ENCODE peak calls at places on chromosomes 3 and 15, in nine cellular contexts. One of them, this sample, is unnamed.

GRCh38 chr3:58526124-58526957 is 10.6 kb downstream of the ACOX2 start:
- DNase-seq in T-cell: no peak
- DNase-seq in MV-4-11: peak
- DNase-seq in cardiac muscle cell: peak
- DNase-seq in neural crest cell: no peak
- DNase-seq in activated CD8-positive, alpha-beta memory T cell treated with anti-CD3 and anti-CD28 coated beads for 1 hour: no peak
- DNase-seq in non-pigmented ciliary epithelial cell: peak
- DNase-seq in CD8-positive, alpha-beta T cell: no peak
- DNase-seq in brain microvascular endothelial cell: peak
- DNase-seq in this sample: no peak

GRCh38 chr3:127171721-127172120 is 21.2 kb upstream of the PRR23E start:
- DNase-seq in brain microvascular endothelial cell: no peak
- DNase-seq in activated CD8-positive, alpha-beta memory T cell treated with anti-CD3 and anti-CD28 coated beads for 1 hour: no peak
- DNase-seq in neural crest cell: no peak
- DNase-seq in CD8-positive, alpha-beta T cell: no peak
- DNase-seq in MV-4-11: no peak
- DNase-seq in non-pigmented ciliary epithelial cell: no peak
- DNase-seq in T-cell: no peak
- DNase-seq in cardiac muscle cell: no peak
- DNase-seq in this sample: no peak

GRCh38 chr3:106485202-106485601 is 616.4 kb upstream of the CBLB start:
- DNase-seq in cardiac muscle cell: no peak
- DNase-seq in brain microvascular endothelial cell: no peak
- DNase-seq in activated CD8-positive, alpha-beta memory T cell treated with anti-CD3 and anti-CD28 coated beads for 1 hour: no peak
- DNase-seq in CD8-positive, alpha-beta T cell: no peak
- DNase-seq in non-pigmented ciliary epithelial cell: no peak
- DNase-seq in MV-4-11: no peak
- DNase-seq in neural crest cell: no peak
- DNase-seq in T-cell: no peak
- DNase-seq in this sample: no peak

GRCh38 chr3:21752749-21753347 is 1.8 kb upstream of the ZNF385D start:
- DNase-seq in brain microvascular endothelial cell: peak
- DNase-seq in neural crest cell: no peak
- DNase-seq in cardiac muscle cell: peak
- DNase-seq in T-cell: no peak
- DNase-seq in MV-4-11: peak
- DNase-seq in CD8-positive, alpha-beta T cell: no peak
- DNase-seq in activated CD8-positive, alpha-beta memory T cell treated with anti-CD3 and anti-CD28 coated beads for 1 hour: no peak
- DNase-seq in non-pigmented ciliary epithelial cell: peak
- DNase-seq in this sample: peak

GRCh38 chr3:66828303-66828702 is 169.8 kb upstream of the KBTBD8 start:
- DNase-seq in T-cell: no peak
- DNase-seq in activated CD8-positive, alpha-beta memory T cell treated with anti-CD3 and anti-CD28 coated beads for 1 hour: no peak
- DNase-seq in cardiac muscle cell: no peak
- DNase-seq in neural crest cell: no peak
- DNase-seq in non-pigmented ciliary epithelial cell: no peak
- DNase-seq in CD8-positive, alpha-beta T cell: no peak
- DNase-seq in MV-4-11: no peak
- DNase-seq in brain microvascular endothelial cell: no peak
- DNase-seq in this sample: no peak

GRCh38 chr3:9422712-9423424 is 25.5 kb downstream of the SETD5 start:
- DNase-seq in neural crest cell: peak
- DNase-seq in MV-4-11: peak
- DNase-seq in activated CD8-positive, alpha-beta memory T cell treated with anti-CD3 and anti-CD28 coated beads for 1 hour: no peak
- DNase-seq in cardiac muscle cell: peak
- DNase-seq in brain microvascular endothelial cell: peak
- DNase-seq in non-pigmented ciliary epithelial cell: peak
- DNase-seq in T-cell: no peak
- DNase-seq in CD8-positive, alpha-beta T cell: no peak
- DNase-seq in this sample: peak

GRCh38 chr15:71627604-71628003 is 182.8 kb upstream of the NR2E3 start:
- DNase-seq in CD8-positive, alpha-beta T cell: no peak
- DNase-seq in T-cell: no peak
- DNase-seq in MV-4-11: no peak
- DNase-seq in cardiac muscle cell: no peak
- DNase-seq in neural crest cell: no peak
- DNase-seq in non-pigmented ciliary epithelial cell: no peak
- DNase-seq in activated CD8-positive, alpha-beta memory T cell treated with anti-CD3 and anti-CD28 coated beads for 1 hour: no peak
- DNase-seq in brain microvascular endothelial cell: no peak
- DNase-seq in this sample: no peak

GRCh38 chr15:69149163-69149562 is 11.3 kb upstream of the GLCE start:
- DNase-seq in brain microvascular endothelial cell: no peak
- DNase-seq in MV-4-11: no peak
- DNase-seq in activated CD8-positive, alpha-beta memory T cell treated with anti-CD3 and anti-CD28 coated beads for 1 hour: no peak
- DNase-seq in non-pigmented ciliary epithelial cell: no peak
- DNase-seq in cardiac muscle cell: no peak
- DNase-seq in T-cell: no peak
- DNase-seq in CD8-positive, alpha-beta T cell: no peak
- DNase-seq in neural crest cell: no peak
- DNase-seq in this sample: no peak

GRCh38 chr3:38840987-38841386 is 25.0 kb upstream of the SCN10A start:
- DNase-seq in non-pigmented ciliary epithelial cell: no peak
- DNase-seq in CD8-positive, alpha-beta T cell: no peak
- DNase-seq in T-cell: no peak
- DNase-seq in neural crest cell: no peak
- DNase-seq in MV-4-11: no peak
- DNase-seq in cardiac muscle cell: peak
- DNase-seq in brain microvascular endothelial cell: no peak
- DNase-seq in activated CD8-positive, alpha-beta memory T cell treated with anti-CD3 and anti-CD28 coated beads for 1 hour: no peak
- DNase-seq in this sample: no peak

GRCh38 chr3:185823280-185824044 is 1.4 kb downstream of the IGF2BP2 start:
- DNase-seq in brain microvascular endothelial cell: no peak
- DNase-seq in T-cell: no peak
- DNase-seq in MV-4-11: no peak
- DNase-seq in activated CD8-positive, alpha-beta memory T cell treated with anti-CD3 and anti-CD28 coated beads for 1 hour: no peak
- DNase-seq in CD8-positive, alpha-beta T cell: no peak
- DNase-seq in cardiac muscle cell: peak
- DNase-seq in non-pigmented ciliary epithelial cell: no peak
- DNase-seq in neural crest cell: peak
- DNase-seq in this sample: no peak

GRCh38 chr3:50299929-50300680 is 900 bp upstream of the HYAL3 start:
- DNase-seq in neural crest cell: no peak
- DNase-seq in T-cell: no peak
- DNase-seq in cardiac muscle cell: peak
- DNase-seq in brain microvascular endothelial cell: no peak
- DNase-seq in MV-4-11: peak
- DNase-seq in activated CD8-positive, alpha-beta memory T cell treated with anti-CD3 and anti-CD28 coated beads for 1 hour: no peak
- DNase-seq in CD8-positive, alpha-beta T cell: no peak
- DNase-seq in non-pigmented ciliary epithelial cell: no peak
- DNase-seq in this sample: no peak

GRCh38 chr15:43093026-43093425 is 12.8 kb downstream of the UBR1 start:
- DNase-seq in cardiac muscle cell: peak
- DNase-seq in neural crest cell: no peak
- DNase-seq in brain microvascular endothelial cell: no peak
- DNase-seq in activated CD8-positive, alpha-beta memory T cell treated with anti-CD3 and anti-CD28 coated beads for 1 hour: no peak
- DNase-seq in CD8-positive, alpha-beta T cell: no peak
- DNase-seq in non-pigmented ciliary epithelial cell: no peak
- DNase-seq in T-cell: no peak
- DNase-seq in MV-4-11: peak
- DNase-seq in this sample: no peak

GRCh38 chr3:50126287-50127211 is 28.6 kb upstream of the SEMA3F start:
- DNase-seq in non-pigmented ciliary epithelial cell: no peak
- DNase-seq in activated CD8-positive, alpha-beta memory T cell treated with anti-CD3 and anti-CD28 coated beads for 1 hour: no peak
- DNase-seq in brain microvascular endothelial cell: no peak
- DNase-seq in neural crest cell: no peak
- DNase-seq in CD8-positive, alpha-beta T cell: no peak
- DNase-seq in T-cell: no peak
- DNase-seq in MV-4-11: no peak
- DNase-seq in cardiac muscle cell: peak
- DNase-seq in this sample: no peak

GRCh38 chr3:62113092-62113491 is 260.3 kb downstream of the FEZF2 start:
- DNase-seq in brain microvascular endothelial cell: no peak
- DNase-seq in cardiac muscle cell: no peak
- DNase-seq in neural crest cell: no peak
- DNase-seq in MV-4-11: no peak
- DNase-seq in non-pigmented ciliary epithelial cell: no peak
- DNase-seq in CD8-positive, alpha-beta T cell: no peak
- DNase-seq in activated CD8-positive, alpha-beta memory T cell treated with anti-CD3 and anti-CD28 coated beads for 1 hour: no peak
- DNase-seq in T-cell: no peak
- DNase-seq in this sample: no peak

GRCh38 chr3:101850327-101851048 is 1.2 kb downstream of the NFKBIZ start:
- DNase-seq in non-pigmented ciliary epithelial cell: no peak
- DNase-seq in neural crest cell: no peak
- DNase-seq in cardiac muscle cell: peak
- DNase-seq in activated CD8-positive, alpha-beta memory T cell treated with anti-CD3 and anti-CD28 coated beads for 1 hour: no peak
- DNase-seq in T-cell: peak
- DNase-seq in MV-4-11: peak
- DNase-seq in brain microvascular endothelial cell: peak
- DNase-seq in CD8-positive, alpha-beta T cell: no peak
- DNase-seq in this sample: no peak

GRCh38 chr3:39222939-39223338 is 30.5 kb upstream of the XIRP1 start:
- DNase-seq in MV-4-11: no peak
- DNase-seq in T-cell: no peak
- DNase-seq in CD8-positive, alpha-beta T cell: no peak
- DNase-seq in non-pigmented ciliary epithelial cell: no peak
- DNase-seq in activated CD8-positive, alpha-beta memory T cell treated with anti-CD3 and anti-CD28 coated beads for 1 hour: no peak
- DNase-seq in brain microvascular endothelial cell: no peak
- DNase-seq in cardiac muscle cell: no peak
- DNase-seq in neural crest cell: no peak
- DNase-seq in this sample: no peak

GRCh38 chr3:156681003-156681402 is 6.6 kb downstream of the TIPARP start:
- DNase-seq in T-cell: no peak
- DNase-seq in MV-4-11: peak
- DNase-seq in cardiac muscle cell: peak
- DNase-seq in brain microvascular endothelial cell: peak
- DNase-seq in CD8-positive, alpha-beta T cell: no peak
- DNase-seq in non-pigmented ciliary epithelial cell: peak
- DNase-seq in activated CD8-positive, alpha-beta memory T cell treated with anti-CD3 and anti-CD28 coated beads for 1 hour: no peak
- DNase-seq in neural crest cell: no peak
- DNase-seq in this sample: no peak

GRCh38 chr3:104040896-104041295 is 1325.8 kb upstream of the ALCAM start:
- DNase-seq in T-cell: no peak
- DNase-seq in activated CD8-positive, alpha-beta memory T cell treated with anti-CD3 and anti-CD28 coated beads for 1 hour: no peak
- DNase-seq in brain microvascular endothelial cell: no peak
- DNase-seq in CD8-positive, alpha-beta T cell: no peak
- DNase-seq in MV-4-11: peak
- DNase-seq in neural crest cell: no peak
- DNase-seq in non-pigmented ciliary epithelial cell: no peak
- DNase-seq in cardiac muscle cell: no peak
- DNase-seq in this sample: no peak

GRCh38 chr3:171875923-171876412 is 32.8 kb downstream of the TMEM212 start:
- DNase-seq in cardiac muscle cell: peak
- DNase-seq in non-pigmented ciliary epithelial cell: no peak
- DNase-seq in T-cell: no peak
- DNase-seq in CD8-positive, alpha-beta T cell: no peak
- DNase-seq in MV-4-11: no peak
- DNase-seq in neural crest cell: no peak
- DNase-seq in brain microvascular endothelial cell: peak
- DNase-seq in activated CD8-positive, alpha-beta memory T cell treated with anti-CD3 and anti-CD28 coated beads for 1 hour: no peak
- DNase-seq in this sample: no peak

GRCh38 chr15:78131295-78132021 is at the start of gene CIB2:
- DNase-seq in CD8-positive, alpha-beta T cell: peak
- DNase-seq in activated CD8-positive, alpha-beta memory T cell treated with anti-CD3 and anti-CD28 coated beads for 1 hour: peak
- DNase-seq in non-pigmented ciliary epithelial cell: no peak
- DNase-seq in brain microvascular endothelial cell: peak
- DNase-seq in MV-4-11: peak
- DNase-seq in neural crest cell: peak
- DNase-seq in T-cell: peak
- DNase-seq in cardiac muscle cell: peak
- DNase-seq in this sample: no peak

GRCh38 chr3:122977645-122978466 is 49.7 kb downstream of the SEMA5B start:
- DNase-seq in T-cell: no peak
- DNase-seq in MV-4-11: no peak
- DNase-seq in cardiac muscle cell: peak
- DNase-seq in activated CD8-positive, alpha-beta memory T cell treated with anti-CD3 and anti-CD28 coated beads for 1 hour: no peak
- DNase-seq in brain microvascular endothelial cell: peak
- DNase-seq in CD8-positive, alpha-beta T cell: no peak
- DNase-seq in neural crest cell: peak
- DNase-seq in non-pigmented ciliary epithelial cell: peak
- DNase-seq in this sample: no peak

GRCh38 chr15:56759450-56759845 is 26.1 kb upstream of the ZNF280D start:
- DNase-seq in non-pigmented ciliary epithelial cell: peak
- DNase-seq in MV-4-11: peak
- DNase-seq in CD8-positive, alpha-beta T cell: no peak
- DNase-seq in brain microvascular endothelial cell: peak
- DNase-seq in cardiac muscle cell: peak
- DNase-seq in activated CD8-positive, alpha-beta memory T cell treated with anti-CD3 and anti-CD28 coated beads for 1 hour: no peak
- DNase-seq in T-cell: no peak
- DNase-seq in neural crest cell: no peak
- DNase-seq in this sample: no peak

GRCh38 chr15:51319539-51319938 is 18.9 kb downstream of the CYP19A1 start:
- DNase-seq in CD8-positive, alpha-beta T cell: no peak
- DNase-seq in non-pigmented ciliary epithelial cell: no peak
- DNase-seq in cardiac muscle cell: no peak
- DNase-seq in T-cell: no peak
- DNase-seq in brain microvascular endothelial cell: no peak
- DNase-seq in neural crest cell: no peak
- DNase-seq in activated CD8-positive, alpha-beta memory T cell treated with anti-CD3 and anti-CD28 coated beads for 1 hour: no peak
- DNase-seq in MV-4-11: no peak
- DNase-seq in this sample: no peak

GRCh38 chr15:67189326-67190051 is 65.0 kb downstream of the AAGAB start:
- DNase-seq in activated CD8-positive, alpha-beta memory T cell treated with anti-CD3 and anti-CD28 coated beads for 1 hour: no peak
- DNase-seq in T-cell: no peak
- DNase-seq in CD8-positive, alpha-beta T cell: no peak
- DNase-seq in cardiac muscle cell: no peak
- DNase-seq in non-pigmented ciliary epithelial cell: no peak
- DNase-seq in brain microvascular endothelial cell: peak
- DNase-seq in neural crest cell: no peak
- DNase-seq in MV-4-11: no peak
- DNase-seq in this sample: no peak

GRCh38 chr15:78000089-78000926 is 77.2 kb downstream of the TBC1D2B start:
- DNase-seq in activated CD8-positive, alpha-beta memory T cell treated with anti-CD3 and anti-CD28 coated beads for 1 hour: peak
- DNase-seq in T-cell: peak
- DNase-seq in non-pigmented ciliary epithelial cell: no peak
- DNase-seq in MV-4-11: peak
- DNase-seq in brain microvascular endothelial cell: peak
- DNase-seq in CD8-positive, alpha-beta T cell: peak
- DNase-seq in cardiac muscle cell: peak
- DNase-seq in neural crest cell: peak
- DNase-seq in this sample: peak

GRCh38 chr15:57387644-57388076 is 11.4 kb downstream of the CGNL1 start:
- DNase-seq in MV-4-11: no peak
- DNase-seq in non-pigmented ciliary epithelial cell: no peak
- DNase-seq in T-cell: no peak
- DNase-seq in activated CD8-positive, alpha-beta memory T cell treated with anti-CD3 and anti-CD28 coated beads for 1 hour: no peak
- DNase-seq in neural crest cell: no peak
- DNase-seq in brain microvascular endothelial cell: no peak
- DNase-seq in CD8-positive, alpha-beta T cell: no peak
- DNase-seq in cardiac muscle cell: no peak
- DNase-seq in this sample: peak

GRCh38 chr3:76965122-76965725 is 74.7 kb upstream of the ROBO2 start:
- DNase-seq in activated CD8-positive, alpha-beta memory T cell treated with anti-CD3 and anti-CD28 coated beads for 1 hour: no peak
- DNase-seq in non-pigmented ciliary epithelial cell: no peak
- DNase-seq in brain microvascular endothelial cell: no peak
- DNase-seq in cardiac muscle cell: no peak
- DNase-seq in MV-4-11: no peak
- DNase-seq in CD8-positive, alpha-beta T cell: no peak
- DNase-seq in T-cell: no peak
- DNase-seq in neural crest cell: no peak
- DNase-seq in this sample: no peak

GRCh38 chr15:58213587-58214360 is 75.6 kb downstream of the AQP9 start:
- DNase-seq in brain microvascular endothelial cell: no peak
- DNase-seq in neural crest cell: no peak
- DNase-seq in CD8-positive, alpha-beta T cell: no peak
- DNase-seq in cardiac muscle cell: peak
- DNase-seq in T-cell: no peak
- DNase-seq in non-pigmented ciliary epithelial cell: no peak
- DNase-seq in activated CD8-positive, alpha-beta memory T cell treated with anti-CD3 and anti-CD28 coated beads for 1 hour: no peak
- DNase-seq in MV-4-11: no peak
- DNase-seq in this sample: no peak

GRCh38 chr3:167918686-167919085 is 177.0 kb downstream of the GOLIM4 start:
- DNase-seq in MV-4-11: no peak
- DNase-seq in CD8-positive, alpha-beta T cell: no peak
- DNase-seq in neural crest cell: no peak
- DNase-seq in T-cell: no peak
- DNase-seq in non-pigmented ciliary epithelial cell: no peak
- DNase-seq in cardiac muscle cell: no peak
- DNase-seq in brain microvascular endothelial cell: no peak
- DNase-seq in activated CD8-positive, alpha-beta memory T cell treated with anti-CD3 and anti-CD28 coated beads for 1 hour: no peak
- DNase-seq in this sample: no peak

GRCh38 chr15:33021806-33022389 is 172.6 kb downstream of the FMN1 start:
- DNase-seq in activated CD8-positive, alpha-beta memory T cell treated with anti-CD3 and anti-CD28 coated beads for 1 hour: no peak
- DNase-seq in non-pigmented ciliary epithelial cell: no peak
- DNase-seq in cardiac muscle cell: peak
- DNase-seq in MV-4-11: peak
- DNase-seq in neural crest cell: no peak
- DNase-seq in CD8-positive, alpha-beta T cell: no peak
- DNase-seq in T-cell: no peak
- DNase-seq in brain microvascular endothelial cell: peak
- DNase-seq in this sample: no peak

GRCh38 chr15:67196672-67197363 is 57.6 kb downstream of the AAGAB start:
- DNase-seq in MV-4-11: no peak
- DNase-seq in CD8-positive, alpha-beta T cell: no peak
- DNase-seq in neural crest cell: no peak
- DNase-seq in brain microvascular endothelial cell: no peak
- DNase-seq in cardiac muscle cell: peak
- DNase-seq in T-cell: no peak
- DNase-seq in non-pigmented ciliary epithelial cell: no peak
- DNase-seq in activated CD8-positive, alpha-beta memory T cell treated with anti-CD3 and anti-CD28 coated beads for 1 hour: no peak
- DNase-seq in this sample: no peak